ENCODE peak calls at places on chromosomes 7 and 10, in eight cellular contexts. B is right atrium auricular region, Q is HCT116, Y is thoracic aorta, S is neural progenitor cell, A is heart right ventricle, G is thyroid gland, K is upper lobe of right lung. M is an unnamed sample.
A peak's percentile ranks its signal among the peaks of the same experiment; 100 is the strongest.

GRCh38 chr7:52323202-52323746 is 712.2 kb upstream of the POM121L12 start:
- DNase-seq in S (no peak), A (no peak), K (no peak), G (no peak), B (no peak), Y (no peak), Q (no peak), M (no peak)

GRCh38 chr7:17027803-17028163 is 146.0 kb upstream of the AGR3 start:
- DNase-seq in Y (no peak), K (no peak), A (no peak), Q (no peak), B (no peak), G (no peak), S (no peak), M (no peak)

GRCh38 chr7:78768859-78769258 is 684.6 kb downstream of the MAGI2 start:
- DNase-seq in A (no peak), Q (no peak), S (peak; percentile 47), K (no peak), Y (no peak), G (no peak), B (no peak), M (no peak)

GRCh38 chr7:89687266-89687665 is 467.0 kb upstream of the STEAP1 start:
- DNase-seq in B (no peak), Y (no peak), K (no peak), Q (no peak), A (no peak), S (no peak), G (no peak), M (no peak)

GRCh38 chr10:57898231-57898630 is 369.5 kb downstream of the IPMK start:
- DNase-seq in Y (no peak), G (no peak), K (no peak), Q (no peak), B (no peak), S (no peak), A (no peak), M (no peak)

GRCh38 chr10:97879241-97879640 is 29.6 kb downstream of the GOLGA7B start:
- DNase-seq in A (no peak), G (no peak), K (no peak), B (no peak), S (no peak), Y (no peak), Q (peak; percentile 21), M (no peak)

GRCh38 chr10:111158601-111159000 is 81.8 kb downstream of the ADRA2A start:
- DNase-seq in Y (no peak), S (no peak), B (no peak), Q (no peak), K (no peak), A (no peak), G (no peak), M (no peak)

GRCh38 chr7:134669845-134670373 is 23.3 kb downstream of the BPGM start:
- DNase-seq in G (peak; percentile 57), Y (no peak), S (no peak), A (no peak), B (peak; percentile 62), K (no peak), Q (peak; percentile 27), M (peak; percentile 88)

GRCh38 chr7:130096243-130096827 is 26.0 kb downstream of the KLHDC10 start:
- DNase-seq in A (no peak), B (no peak), G (no peak), Y (no peak), S (no peak), Q (no peak), K (no peak), M (no peak)

GRCh38 chr10:3192856-3193635 is 20.5 kb upstream of the PITRM1 start:
- DNase-seq in Q (peak; percentile 34), B (no peak), A (no peak), S (peak; percentile 64), G (peak; percentile 54), Y (no peak), K (no peak), M (peak; percentile 19)

GRCh38 chr7:82234457-82235049 is 209.0 kb downstream of the CACNA2D1 start:
- DNase-seq in G (no peak), A (no peak), Y (no peak), Q (peak; percentile 31), K (no peak), B (no peak), S (peak; percentile 65), M (no peak)

GRCh38 chr10:112811741-112812551 is 138.1 kb upstream of the TCF7L2 start:
- DNase-seq in Y (peak; percentile 35), S (peak; percentile 54), A (no peak), G (peak; percentile 85), K (peak; percentile 81), Q (peak; percentile 91), B (peak; percentile 60), M (no peak)

GRCh38 chr7:98852826-98853225 is 17.0 kb downstream of the TMEM130 start:
- DNase-seq in Q (no peak), G (no peak), A (no peak), S (no peak), B (no peak), K (no peak), Y (no peak), M (no peak)

GRCh38 chr10:22573820-22574569 is 140.4 kb downstream of the PIP4K2A start:
- DNase-seq in Q (peak; percentile 32), K (no peak), G (no peak), B (no peak), Y (no peak), S (peak; percentile 25), A (no peak), M (no peak)

DNA sequence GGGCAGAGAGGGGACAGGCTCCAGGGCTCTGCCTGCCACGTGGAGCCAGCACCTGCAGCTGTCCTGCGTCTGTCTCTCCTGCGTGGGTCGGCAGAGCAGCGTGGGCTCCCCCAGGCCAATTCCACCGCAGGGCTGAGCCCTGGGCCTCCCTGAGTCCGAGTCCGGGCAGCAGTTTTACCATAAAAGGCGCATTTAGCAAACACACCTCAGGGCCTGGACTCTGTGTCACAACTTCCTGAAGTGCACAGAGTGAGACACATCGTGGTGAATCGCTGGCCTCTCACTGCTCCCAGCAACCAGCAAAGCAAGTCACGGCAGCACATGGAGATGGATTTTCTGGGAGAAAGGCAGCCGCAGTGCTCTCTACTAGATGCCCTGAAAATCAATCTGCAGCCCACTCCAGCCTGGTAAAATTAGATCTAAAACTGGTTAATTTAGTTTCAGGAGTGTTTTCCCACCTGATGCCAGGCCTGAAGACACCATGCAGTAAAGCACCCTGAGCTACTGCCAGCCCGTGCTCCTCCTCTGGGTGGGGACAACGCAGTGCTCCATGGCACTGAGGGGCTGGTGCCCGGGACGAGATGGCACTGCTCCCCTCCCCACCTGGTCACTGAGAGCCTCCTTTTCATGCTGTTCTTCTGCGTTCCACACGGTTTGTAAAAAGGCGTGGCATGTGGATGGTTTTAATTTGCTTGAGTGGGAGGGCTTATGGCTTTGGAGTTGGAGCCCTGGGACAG is 337.0 kb downstream of the ADARB2 start:
- DNase-seq in Y (no peak), S (no peak), B (peak; percentile 43), A (no peak), K (no peak), Q (no peak), G (no peak), M (no peak)
- H3K27ac ChIP-seq in Y (no peak overlapping the region), S (no peak overlapping the region), B (no peak overlapping the region), A (no peak overlapping the region), K (no peak overlapping the region), Q (no peak overlapping the region), G (no peak overlapping the region), M (no peak overlapping the region)

GRCh38 chr10:15167411-15168295 is 840 bp downstream of the NMT2 start:
- DNase-seq in S (peak; percentile 89), K (peak; percentile 79), B (peak; percentile 63), G (peak; percentile 49), A (peak; percentile 52), Y (no peak), Q (peak; percentile 12), M (peak; percentile 37)
- TF ChIP-seq CTCF in S (peak; percentile 53), K (peak; percentile 52), B (peak; percentile 61), G (peak; percentile 47), A (peak; percentile 14), Y (peak; percentile 49), Q (peak; percentile 51), M (no peak)

GRCh38 chr10:43596546-43596945 is 9.7 kb upstream of the ZNF485 start:
- DNase-seq in Y (no peak), G (no peak), K (no peak), A (no peak), B (no peak), S (no peak), Q (no peak), M (no peak)

GRCh38 chr10:43594944-43595589 is 11.2 kb upstream of the ZNF485 start:
- DNase-seq in Y (no peak), B (no peak), Q (no peak), S (no peak), G (no peak), K (no peak), A (no peak), M (no peak)

GRCh38 chr10:43599333-43599732 is 6.9 kb upstream of the ZNF485 start:
- DNase-seq in K (no peak), G (no peak), A (no peak), B (no peak), S (no peak), Q (no peak), Y (no peak), M (no peak)

GRCh38 chr10:43598447-43598846 is 7.8 kb upstream of the ZNF485 start:
- DNase-seq in Q (no peak), Y (no peak), A (peak; percentile 23), G (no peak), S (no peak), B (no peak), K (no peak), M (no peak)

DNA sequence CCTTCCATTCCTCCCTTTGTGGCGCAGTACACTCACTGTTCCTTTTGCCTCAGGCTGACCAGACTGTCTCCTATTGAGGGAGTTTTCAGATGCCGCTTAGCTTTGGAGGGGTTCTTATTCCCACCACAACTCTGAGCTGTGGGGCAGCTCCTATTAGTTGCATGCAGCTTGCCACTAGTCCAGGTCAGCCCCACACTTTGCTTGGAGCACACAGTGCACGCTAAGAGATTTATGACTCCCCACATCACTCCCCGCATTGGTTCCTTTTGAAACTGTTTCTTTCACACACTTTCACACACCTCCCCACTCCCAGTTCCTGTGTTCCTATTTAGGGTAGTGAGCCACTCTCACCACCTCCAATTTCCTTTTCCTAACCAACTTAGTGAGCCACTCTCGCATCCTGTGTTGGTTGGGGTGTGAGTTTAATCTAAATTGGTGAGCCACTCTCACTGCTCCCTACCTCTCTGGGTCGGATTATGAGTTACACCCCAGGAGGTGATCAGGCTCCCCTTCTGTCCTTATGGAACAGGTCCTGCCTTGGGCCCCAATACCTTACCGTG is 10.4 kb upstream of the ZNF485 start:
- DNase-seq in Y (no peak), G (no peak), A (no peak), S (no peak), B (no peak), K (no peak), Q (no peak), M (no peak)
- H3K9me3 ChIP-seq in Y (no peaks in the 10 kb centered on the region), G (no peaks in the 10 kb centered on the region), A (no peaks in the 10 kb centered on the region), S (no peaks in the 10 kb centered on the region), B (no peaks in the 10 kb centered on the region), K (no peaks in the 10 kb centered on the region), Q (no peaks in the 10 kb centered on the region), M (peaks cover 14% of the 10 kb centered on the region)

DNA sequence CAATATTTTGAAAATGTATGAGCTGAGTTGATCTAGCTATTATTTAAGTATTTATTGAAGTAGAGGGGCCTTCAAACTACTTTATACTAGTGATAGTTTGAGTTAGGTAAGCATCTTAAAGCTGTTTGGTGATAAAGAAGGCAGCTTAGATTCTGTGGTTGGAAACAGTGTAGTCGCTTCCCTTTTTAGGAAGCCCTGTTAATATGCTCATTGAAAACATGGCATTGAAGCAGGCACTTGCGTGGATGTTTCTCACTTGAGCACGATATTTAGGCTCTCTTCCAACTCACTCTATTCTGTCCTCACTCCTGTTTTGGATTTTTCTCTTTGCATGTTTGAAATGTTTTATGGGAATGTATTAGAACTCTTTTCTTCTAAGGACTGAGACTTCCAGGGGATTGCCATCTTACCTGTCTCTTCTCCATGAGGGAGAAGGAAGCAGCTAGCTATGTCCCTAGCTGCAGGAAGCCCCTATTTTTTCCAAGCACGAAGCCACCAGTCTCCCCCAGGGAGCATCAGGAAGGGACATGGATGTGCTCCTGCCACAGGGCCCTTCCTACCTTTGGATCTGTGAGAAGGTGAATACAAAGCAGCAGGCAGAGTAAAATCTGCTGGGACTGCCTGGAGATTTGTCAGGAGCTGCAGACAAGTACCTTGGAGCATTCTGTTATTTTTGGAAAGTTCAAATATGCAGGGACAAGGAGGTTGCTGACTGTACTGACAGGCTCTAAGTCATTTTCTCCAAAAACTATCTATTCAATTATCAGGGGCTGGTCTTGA is 22.0 kb upstream of the BMPR1A start:
- DNase-seq in G (peak; percentile 60), A (no peak), Q (no peak), K (no peak), B (no peak), Y (no peak), S (no peak), M (no peak)
- H3K27ac ChIP-seq in G (peak overlapping the region; percentile 94), A (peak overlapping the region; percentile 88), Q (no peak overlapping the region), K (no peak overlapping the region), B (peak overlapping the region; percentile 81), Y (peak overlapping the region; percentile 88), S (no peak overlapping the region), M (no peak overlapping the region)